ENCODE peak calls at places on chromosomes 1 and 21, in seven cellular contexts. M is aorta, D is amniotic stem cell, J is lung, L is NCI-H1417, E is endodermal cell, K is fibroblast of lung. I is an unnamed sample.

GRCh38 chr1:169060906-169061683 is 45.4 kb upstream of the ATP1B1 start:
- DNase-seq in M (peak), D (no peak), J (peak), L (no peak), E (no peak), K (peak), I (no peak)

GRCh38 chr1:193417945-193418744 is 231.7 kb upstream of the B3GALT2 start:
- DNase-seq in M (no peak), D (no peak), J (no peak), L (no peak), E (no peak), K (peak), I (no peak)

GRCh38 chr1:29425656-29426055 is 189.3 kb downstream of the PTPRU start:
- DNase-seq in M (no peak), D (no peak), J (no peak), L (no peak), E (no peak), K (no peak), I (no peak)

GRCh38 chr1:66575739-66576138 is 41.8 kb downstream of the SGIP1 start:
- DNase-seq in M (no peak), D (peak), J (no peak), L (peak), E (no peak), K (peak), I (no peak)

GRCh38 chr1:161772397-161772796 is 6.3 kb downstream of the ATF6 start:
- DNase-seq in M (no peak), D (no peak), J (no peak), L (no peak), E (no peak), K (no peak), I (no peak)

GRCh38 chr1:201272838-201273237 is 10.5 kb upstream of the PKP1 start:
- DNase-seq in M (peak), D (no peak), J (no peak), L (no peak), E (peak), K (no peak), I (no peak)

GRCh38 chr1:26538480-26539412 is 9.2 kb downstream of the RPS6KA1 start:
- DNase-seq in M (no peak), D (no peak), J (peak), L (no peak), E (peak), K (peak), I (no peak)

GRCh38 chr1:234605983-234606730 is 3.8 kb downstream of the IRF2BP2 start:
- DNase-seq in M (no peak), D (no peak), J (no peak), L (peak), E (no peak), K (peak), I (no peak)

GRCh38 chr21:35014302-35015044 is 34.6 kb downstream of the RUNX1 start:
- DNase-seq in M (no peak), D (no peak), J (no peak), L (no peak), E (peak), K (no peak), I (no peak)

GRCh38 chr1:8089535-8090228 is 63.6 kb upstream of the ERRFI1 start:
- DNase-seq in M (no peak), D (no peak), J (no peak), L (no peak), E (no peak), K (peak), I (no peak)

GRCh38 chr1:245475116-245475515 is 320.3 kb downstream of the KIF26B start:
- DNase-seq in M (no peak), D (no peak), J (no peak), L (no peak), E (no peak), K (peak), I (peak)

GRCh38 chr1:64849942-64850341 is 105.1 kb downstream of the RAVER2 start:
- DNase-seq in M (no peak), D (no peak), J (no peak), L (no peak), E (no peak), K (no peak), I (no peak)

GRCh38 chr1:86788300-86789206 is 84.2 kb downstream of the SH3GLB1 start:
- DNase-seq in M (peak), D (no peak), J (peak), L (no peak), E (no peak), K (peak), I (no peak)

GRCh38 chr1:244329591-244330317 is 122.0 kb downstream of the ADSS2 start:
- DNase-seq in M (no peak), D (no peak), J (no peak), L (no peak), E (no peak), K (no peak), I (no peak)

I was measured in retina.